ENCODE peak calls at places on chromosome 14, in ten cellular contexts. Y, Q, B, O, K, I, Z, R, U and F are unnamed samples.

GRCh38 chr14:103628684-103629502 is at the start of gene KLC1:
- DNase-seq in I (peak), Q (peak), B (peak), U (peak), Y (peak), O (peak), Z (peak), K (peak), R (peak), F (peak)

GRCh38 chr14:103136388-103137271 is 13.4 kb downstream of the TNFAIP2 start:
- DNase-seq in Z (no peak), Q (no peak), O (no peak), I (no peak), K (peak), U (no peak), B (no peak), Y (peak), R (no peak), F (no peak)

GRCh38 chr14:105333020-105333490 is 18.5 kb downstream of the PACS2 start:
- DNase-seq in U (no peak), I (no peak), K (no peak), R (no peak), B (no peak), Q (no peak), O (no peak), Z (no peak), Y (no peak), F (no peak)

GRCh38 chr14:104885031-104885972 is 20.2 kb downstream of the CEP170B start:
- DNase-seq in Q (no peak), Y (no peak), U (no peak), K (no peak), I (no peak), Z (peak), B (no peak), O (no peak), R (peak), F (no peak)

GRCh38 chr14:95370076-95370475 is 50.4 kb upstream of the CLMN start:
- DNase-seq in Z (peak), O (no peak), K (no peak), U (no peak), Y (no peak), R (no peak), I (no peak), Q (no peak), B (no peak), F (no peak)

GRCh38 chr14:83463500-83464098 is 1929.9 kb upstream of the SEL1L start:
- DNase-seq in U (no peak), B (no peak), I (no peak), Y (peak), Q (peak), Z (no peak), R (no peak), O (peak), K (peak), F (no peak)

GRCh38 chr14:98906123-98906995 is 365.6 kb downstream of the BCL11B start:
- DNase-seq in Q (no peak), R (no peak), Y (no peak), K (peak), I (peak), U (peak), Z (no peak), B (no peak), O (no peak), F (no peak)

GRCh38 chr14:20415723-20416622 is 2.7 kb upstream of the TEP1 start:
- DNase-seq in Y (peak), B (peak), K (peak), Z (no peak), O (peak), U (no peak), I (peak), R (no peak), Q (no peak), F (no peak)

GRCh38 chr14:100234511-100234910 is 4.4 kb upstream of the YY1 start:
- DNase-seq in I (no peak), Y (no peak), K (no peak), R (no peak), Q (no peak), O (no peak), U (no peak), Z (no peak), B (no peak), F (peak)

GRCh38 chr14:42687421-42687820 is 1080.7 kb downstream of the LRFN5 start:
- DNase-seq in B (no peak), U (no peak), Y (no peak), Q (no peak), I (no peak), Z (no peak), O (no peak), R (no peak), K (no peak), F (no peak)

GRCh38 chr14:55577229-55577628 is 2.8 kb upstream of the KTN1 start:
- DNase-seq in Y (no peak), O (no peak), Q (no peak), K (no peak), U (no peak), B (no peak), Z (no peak), R (no peak), I (no peak), F (no peak)

DNA sequence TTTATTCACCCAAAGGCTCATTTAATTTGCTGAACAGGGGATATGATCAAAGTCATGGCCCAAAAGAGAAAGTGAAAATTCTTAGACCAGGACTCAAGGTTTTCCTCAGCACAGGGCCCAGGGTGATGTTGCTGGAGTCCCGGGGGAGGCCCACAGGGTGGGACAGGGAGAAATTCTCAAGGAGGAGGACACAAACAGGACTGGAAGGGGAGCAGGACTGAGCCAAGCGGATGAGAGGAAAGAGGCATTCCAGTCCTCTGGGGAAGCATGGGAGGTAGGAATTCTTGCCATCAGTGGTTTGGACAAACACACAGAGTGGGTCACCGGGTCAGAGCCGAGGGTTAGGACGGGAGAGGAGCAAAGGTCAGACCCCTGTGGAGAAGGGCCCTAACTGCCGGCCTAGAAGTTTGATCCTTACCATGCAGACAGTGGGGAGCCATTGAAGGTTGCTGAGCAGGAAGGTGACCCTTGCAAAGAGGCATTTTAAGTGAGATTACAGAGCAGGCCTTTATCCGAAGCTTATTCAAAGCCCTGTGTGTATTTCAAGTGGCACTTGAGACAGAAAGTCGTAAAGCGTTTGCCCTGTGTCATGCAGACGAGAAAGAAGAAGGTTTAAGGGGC is 68.4 kb upstream of the PTGR2 start:
- DNase-seq in K (no peak), B (no peak), I (no peak), Q (peak), R (no peak), O (no peak), U (no peak), Y (no peak), Z (no peak), F (no peak)
- H3K27ac ChIP-seq in K (peak), B (no peak), I (peak), Q (peak), R (no peak), O (peak), U (peak), Y (no peak), Z (peak), F (peak)

DNA sequence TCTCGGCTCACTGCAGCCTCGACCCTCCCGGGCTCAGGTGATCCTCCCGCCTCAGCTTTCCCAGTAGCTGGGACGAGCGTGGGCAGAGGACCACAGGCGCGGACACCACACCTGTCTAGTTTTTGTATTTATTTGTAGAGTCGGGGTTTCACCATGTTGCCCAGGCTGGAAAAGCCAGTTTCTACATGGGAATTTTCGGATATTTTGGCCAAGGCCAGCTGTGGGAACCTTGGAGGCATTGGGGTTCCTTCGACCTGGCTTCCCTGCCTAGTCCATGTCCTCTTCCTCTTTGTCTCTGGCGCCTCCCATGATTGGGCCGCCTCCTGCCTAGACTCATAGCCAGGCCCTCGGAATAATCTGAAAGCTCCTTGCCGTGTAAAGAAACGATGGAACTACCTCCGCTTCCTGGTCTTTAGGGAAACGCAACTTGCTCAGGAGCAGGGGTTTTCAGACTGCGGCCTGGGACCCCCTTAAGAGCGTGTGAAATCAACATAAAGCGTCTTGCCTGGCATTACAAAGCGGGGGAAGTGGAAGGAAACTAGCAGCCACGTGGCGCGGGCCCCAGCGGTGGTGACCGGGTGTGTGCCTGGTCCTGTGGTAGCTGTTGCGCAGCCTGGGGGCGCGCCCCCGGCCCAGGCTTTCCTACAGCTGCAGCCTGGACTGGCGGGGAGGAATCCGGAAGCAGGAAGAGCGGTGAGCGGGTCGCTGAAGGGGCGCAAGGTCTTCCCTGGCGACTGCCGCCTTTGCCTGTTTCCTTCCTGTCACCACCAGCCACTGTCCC is 1.4 kb upstream of the HSP90AA1 start:
- DNase-seq in Y (no peak), I (peak), K (peak), U (no peak), Q (no peak), O (peak), B (peak), R (peak), Z (peak), F (peak)
- H3K4me3 ChIP-seq in Y (no peak), I (peak), K (peak), U (peak), Q (no peak), O (peak), B (peak), R (peak), Z (peak), F (peak)

GRCh38 chr14:85438001-85438400 is 91.9 kb upstream of the FLRT2 start:
- DNase-seq in Y (no peak), I (no peak), O (no peak), U (no peak), R (no peak), K (no peak), Q (no peak), Z (no peak), B (no peak), F (no peak)

GRCh38 chr14:85439696-85440328 is 90.1 kb upstream of the FLRT2 start:
- DNase-seq in R (no peak), O (no peak), Q (no peak), U (no peak), Y (no peak), Z (no peak), K (no peak), I (no peak), B (no peak), F (no peak)

GRCh38 chr14:85441909-85442643 is 87.9 kb upstream of the FLRT2 start:
- DNase-seq in R (no peak), Y (no peak), B (no peak), Q (no peak), O (no peak), Z (no peak), U (no peak), I (no peak), K (no peak), F (no peak)

GRCh38 chr14:85438613-85439012 is 91.3 kb upstream of the FLRT2 start:
- DNase-seq in U (no peak), I (no peak), O (no peak), B (no peak), R (no peak), Z (no peak), Q (no peak), K (no peak), Y (no peak), F (no peak)

GRCh38 chr14:85437143-85437542 is 92.8 kb upstream of the FLRT2 start:
- DNase-seq in Y (peak), I (no peak), R (no peak), K (peak), Z (no peak), O (no peak), U (no peak), B (no peak), Q (no peak), F (no peak)
- H3K27ac ChIP-seq in Y (no peak), I (no peak), R (no peak), K (no peak), Z (no peak), O (no peak), U (no peak), B (no peak), Q (no peak), F (no peak)

GRCh38 chr14:92789457-92790089 is 4.5 kb upstream of the GOLGA5 start:
- DNase-seq in O (no peak), Q (no peak), U (no peak), Z (no peak), K (no peak), R (no peak), Y (peak), B (no peak), I (no peak), F (no peak)

GRCh38 chr14:92787554-92787953 is 6.6 kb upstream of the GOLGA5 start:
- DNase-seq in U (no peak), Z (no peak), Y (no peak), B (no peak), Q (no peak), I (no peak), R (no peak), O (no peak), K (no peak), F (no peak)

GRCh38 chr14:92783813-92784431 is 10.2 kb upstream of the GOLGA5 start:
- DNase-seq in U (no peak), K (peak), Z (no peak), Y (peak), Q (peak), B (no peak), I (peak), O (peak), R (no peak), F (no peak)

GRCh38 chr14:92786427-92786756 is 7.7 kb upstream of the GOLGA5 start:
- DNase-seq in I (no peak), R (no peak), Z (no peak), Q (no peak), U (no peak), Y (no peak), K (no peak), O (no peak), B (no peak), F (no peak)

DNA sequence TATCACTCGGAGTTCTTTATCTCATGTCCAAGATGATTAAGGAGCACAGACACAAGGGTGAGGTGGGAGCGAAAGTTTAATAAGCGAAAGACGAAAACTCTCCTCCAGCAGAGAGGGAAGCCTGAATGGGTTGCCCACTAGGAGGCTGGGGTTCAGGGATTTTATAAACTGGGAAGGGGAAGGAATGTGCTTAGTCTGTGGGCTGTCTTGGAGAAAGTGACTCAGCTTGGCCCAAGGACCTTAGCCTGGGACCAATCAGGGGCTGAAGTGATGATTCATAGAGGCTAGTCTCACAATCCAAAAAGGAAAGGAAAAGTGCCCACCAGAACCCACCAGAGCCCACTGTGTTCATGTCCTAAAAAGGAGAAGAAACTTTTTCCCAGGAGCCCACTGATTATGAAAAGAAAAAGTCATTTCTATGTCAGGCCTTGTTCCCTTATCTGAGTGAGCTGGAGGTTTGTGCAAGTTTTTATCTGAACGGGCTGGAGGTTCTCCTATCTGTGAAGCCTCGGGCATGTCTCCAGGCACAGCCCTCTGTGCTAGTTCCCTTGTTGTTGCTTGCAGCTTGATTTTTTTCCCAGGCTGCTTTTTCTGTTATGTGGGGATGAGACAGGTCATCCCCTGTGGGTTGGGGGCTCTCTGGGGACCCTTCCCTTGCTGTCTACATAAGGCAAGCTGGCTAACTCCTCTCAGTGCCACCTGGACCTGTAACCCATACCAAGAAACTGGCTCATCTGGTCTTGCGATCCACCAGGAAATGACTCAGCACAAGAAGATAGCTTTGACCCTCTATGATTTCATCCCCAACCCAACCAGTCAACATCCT is 8.3 kb upstream of the GOLGA5 start:
- DNase-seq in Q (no peak), O (peak), K (peak), Z (peak), I (no peak), Y (peak), R (no peak), B (no peak), U (no peak), F (no peak)
- H3K4me3 ChIP-seq in Q (no peak), O (no peak), K (no peak), Z (no peak), I (no peak), Y (no peak), R (no peak), B (no peak), U (no peak), F (no peak)

DNA sequence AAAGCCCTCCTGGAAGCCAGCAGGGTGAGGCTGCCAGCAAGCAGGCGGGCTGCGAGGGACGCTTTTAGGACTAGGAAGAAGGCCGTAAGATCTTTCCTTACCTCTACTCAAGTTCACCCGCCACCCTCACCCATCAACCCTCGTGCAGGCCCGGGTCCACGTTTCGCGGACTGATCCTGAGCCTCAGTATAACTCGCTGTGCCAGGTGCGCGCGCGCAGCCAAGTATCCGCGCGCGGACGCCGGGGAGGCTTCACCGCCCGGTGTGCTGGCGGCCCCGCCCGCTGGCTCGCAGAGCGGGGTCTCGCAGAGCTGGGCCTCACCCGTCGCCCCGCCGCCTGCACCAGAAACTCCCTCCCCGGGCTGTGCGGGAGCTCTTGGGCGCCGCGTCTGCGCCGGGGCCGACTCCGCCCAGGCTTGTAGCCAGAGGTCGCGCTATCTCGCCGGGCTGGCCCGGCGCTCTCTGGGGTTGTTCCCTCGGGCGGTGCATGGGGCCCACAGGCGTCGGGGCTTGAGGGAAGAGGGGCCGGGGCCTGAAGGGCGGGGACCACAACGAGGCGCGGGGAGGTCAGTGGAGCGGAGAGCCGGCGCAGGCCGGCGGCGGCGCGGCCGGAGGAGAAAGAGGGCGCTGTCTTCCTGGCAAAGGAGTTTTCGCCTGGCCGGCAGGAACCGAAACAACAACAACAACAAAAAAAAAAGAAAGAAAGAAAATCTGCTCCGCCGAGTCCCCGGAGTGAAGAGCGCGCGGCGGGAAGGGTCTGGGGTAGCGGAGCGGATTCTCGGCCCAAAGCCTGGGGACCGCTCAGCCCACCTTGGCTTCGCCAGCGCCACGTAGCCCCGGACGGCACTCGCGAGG is 7.7 kb upstream of the SIX1 start:
- DNase-seq in U (no peak), Y (peak), O (peak), B (no peak), I (peak), K (peak), Q (peak), Z (no peak), R (no peak), F (no peak)
- H3K27ac ChIP-seq in U (no peak), Y (peak), O (no peak), B (no peak), I (no peak), K (peak), Q (no peak), Z (peak), R (no peak), F (no peak)